ENCODE peak calls at places on chromosomes 12 and 14, in six cellular contexts. O, E, U, X, N and Y are unnamed samples.

GRCh38 chr12:119444462-119445044 is 110.0 kb downstream of the CCDC60 start:
- DNase-seq in O (peak; percentile 16), X (peak; percentile 23), N (no peak), U (peak; percentile 15), E (no peak), Y (no peak)

GRCh38 chr12:7175493-7175892 is 14.0 kb upstream of the PEX5 start:
- DNase-seq in X (no peak), E (no peak), N (no peak), U (no peak), O (no peak), Y (no peak)

GRCh38 chr12:111424793-111425251 is 19.1 kb downstream of the SH2B3 start:
- DNase-seq in N (no peak), O (no peak), E (no peak), U (no peak), X (no peak), Y (no peak)

GRCh38 chr14:76518366-76518765 is 142.4 kb downstream of the ESRRB start:
- DNase-seq in N (no peak), U (no peak), E (no peak), O (no peak), X (no peak), Y (no peak)

GRCh38 chr12:25187781-25188180 is 7.2 kb downstream of the DNAI7 start:
- DNase-seq in N (peak; percentile 93), X (peak; percentile 80), E (no peak), U (no peak), O (no peak), Y (peak; percentile 70)

GRCh38 chr14:65798216-65798615 is 385.7 kb downstream of the FUT8 start:
- DNase-seq in U (no peak), E (no peak), X (no peak), O (no peak), N (no peak), Y (no peak)

GRCh38 chr14:69692542-69693053 is 74.3 kb upstream of the SRSF5 start:
- DNase-seq in N (no peak), X (no peak), O (no peak), U (no peak), E (no peak), Y (no peak)

GRCh38 chr14:89013098-89013504 is 188.7 kb downstream of the TTC8 start:
- DNase-seq in O (no peak), E (no peak), X (no peak), U (no peak), N (peak; percentile 24), Y (no peak)

GRCh38 chr14:22837750-22838538 is 1.6 kb downstream of the MMP14 start:
- DNase-seq in X (no peak), E (peak; percentile 76), N (peak; percentile 42), U (no peak), O (no peak), Y (no peak)

GRCh38 chr14:37587881-37588666 is 7.0 kb downstream of the FOXA1 start:
- DNase-seq in O (no peak), U (no peak), E (no peak), N (no peak), X (no peak), Y (no peak)

GRCh38 chr12:105897311-105897725 is 241.4 kb downstream of the NUAK1 start:
- DNase-seq in U (no peak), E (no peak), O (no peak), X (no peak), N (no peak), Y (no peak)

GRCh38 chr12:19227880-19228210 is 98.3 kb downstream of the PLEKHA5 start:
- DNase-seq in U (no peak), O (no peak), E (no peak), X (no peak), N (no peak), Y (no peak)